ENCODE peak calls at places on chromosomes 5 and 9, in five cellular contexts. A is naive thymus-derived CD4-positive, alpha-beta T cell; V is MCF 10A; C is mesenteric fat pad; R is stimulated activated CD8-positive, alpha-beta memory T cell treated with anti-CD3 and anti-CD28 coated beads, Interleukin-15, amount 100 ng/mL, for 1 hour. H is an unnamed sample.

GRCh38 chr9:126291925-126292324 is 34.7 kb upstream of the MVB12B start:
- DNase-seq in A (no peak), V (no peak), C (no peak), R (no peak), H (no peak)

GRCh38 chr5:127754259-127754658 is 51.1 kb downstream of the CCDC192 start:
- DNase-seq in A (no peak), V (no peak), C (no peak), R (no peak), H (no peak)

GRCh38 chr5:99020698-99021048 is 91.9 kb upstream of the CHD1 start:
- DNase-seq in A (no peak), V (no peak), C (no peak), R (no peak), H (no peak)

GRCh38 chr5:134626369-134627014 is 6.1 kb downstream of the SAR1B start:
- DNase-seq in A (no peak), V (peak; percentile 84), C (no peak), R (no peak), H (no peak)

GRCh38 chr5:122126177-122126701 is 3.1 kb upstream of the ZNF474 start:
- DNase-seq in A (no peak), V (no peak), C (no peak), R (no peak), H (no peak)

GRCh38 chr9:93223241-93224180 is 39.6 kb downstream of the WNK2 start:
- DNase-seq in A (no peak), V (peak; percentile 96), C (no peak), R (no peak), H (peak; percentile 68)

GRCh38 chr9:133467101-133467500 is 7.3 kb downstream of the CACFD1 start:
- DNase-seq in A (no peak), V (no peak), C (no peak), R (no peak), H (no peak)

GRCh38 chr5:159605585-159605984 is 275.3 kb upstream of the IL12B start:
- DNase-seq in A (no peak), V (no peak), C (no peak), R (no peak), H (no peak)

GRCh38 chr9:36997414-36997813 is 36.7 kb downstream of the PAX5 start:
- DNase-seq in A (no peak), V (no peak), C (no peak), R (no peak), H (no peak)

GRCh38 chr5:32329395-32329834 is 16.7 kb upstream of the MTMR12 start:
- DNase-seq in A (peak; percentile 27), V (peak; percentile 72), C (no peak), R (peak; percentile 29), H (peak; percentile 56)

GRCh38 chr5:167284491-167284890 is 1007.0 kb upstream of the WWC1 start:
- DNase-seq in A (no peak), V (peak; percentile 61), C (no peak), R (no peak), H (no peak)

GRCh38 chr9:81729141-81729540 is 39.8 kb upstream of the TLE1 start:
- DNase-seq in A (no peak), V (no peak), C (no peak), R (no peak), H (no peak)

GRCh38 chr5:68252678-68253520 is 37.3 kb downstream of the PIK3R1 start:
- DNase-seq in A (peak; percentile 40), V (peak; percentile 66), C (no peak), R (no peak), H (peak; percentile 54)

H was measured in left colon.